ENCODE peak calls at places on chromosomes 12 and 14, in six cellular contexts. One of them, this sample, is unnamed. For H3K27me3, the result is how much of the 10 kb centered on the place peaks cover.

GRCh38 chr12:91630118-91630517 is 447.5 kb upstream of the DCN start:
- DNase-seq in heart right ventricle: no peak
- DNase-seq in psoas muscle: no peak
- DNase-seq in Caco-2: no peak
- DNase-seq in WERI-Rb-1: peak
- DNase-seq in breast epithelium: no peak
- DNase-seq in this sample: no peak

GRCh38 chr12:18140969-18141368 is 51.0 kb upstream of the RERGL start:
- DNase-seq in breast epithelium: no peak
- DNase-seq in WERI-Rb-1: no peak
- DNase-seq in psoas muscle: no peak
- DNase-seq in heart right ventricle: no peak
- DNase-seq in Caco-2: no peak
- DNase-seq in this sample: no peak

GRCh38 chr14:31025335-31026075 is at the start of gene AP4S1:
- DNase-seq in WERI-Rb-1: peak
- DNase-seq in psoas muscle: peak
- DNase-seq in Caco-2: peak
- DNase-seq in heart right ventricle: peak
- DNase-seq in breast epithelium: peak
- DNase-seq in this sample: peak

GRCh38 chr14:85443001-85443400 is 86.9 kb upstream of the FLRT2 start:
- DNase-seq in Caco-2: no peak
- DNase-seq in WERI-Rb-1: no peak
- DNase-seq in breast epithelium: no peak
- DNase-seq in heart right ventricle: no peak
- DNase-seq in psoas muscle: no peak
- DNase-seq in this sample: no peak

GRCh38 chr12:95118138-95118787 is 44.8 kb upstream of the NR2C1 start:
- DNase-seq in heart right ventricle: no peak
- DNase-seq in psoas muscle: no peak
- DNase-seq in breast epithelium: no peak
- DNase-seq in Caco-2: no peak
- DNase-seq in WERI-Rb-1: no peak
- DNase-seq in this sample: no peak

GRCh38 chr12:123807670-123808069 is 45.6 kb downstream of the DNAH10 start:
- DNase-seq in Caco-2: no peak
- DNase-seq in heart right ventricle: no peak
- DNase-seq in psoas muscle: no peak
- DNase-seq in WERI-Rb-1: no peak
- DNase-seq in breast epithelium: no peak
- DNase-seq in this sample: no peak

GRCh38 chr14:36402867-36403266 is 82.4 kb upstream of the MBIP start:
- DNase-seq in psoas muscle: no peak
- DNase-seq in heart right ventricle: no peak
- DNase-seq in breast epithelium: no peak
- DNase-seq in Caco-2: no peak
- DNase-seq in WERI-Rb-1: no peak
- DNase-seq in this sample: no peak

GRCh38 chr14:81571437-81571836 is 37.8 kb upstream of the SEL1L start:
- DNase-seq in Caco-2: no peak
- DNase-seq in psoas muscle: no peak
- DNase-seq in WERI-Rb-1: no peak
- DNase-seq in heart right ventricle: no peak
- DNase-seq in breast epithelium: no peak
- DNase-seq in this sample: no peak

GRCh38 chr14:46571970-46572369 is 79.6 kb downstream of the RPL10L start:
- DNase-seq in psoas muscle: no peak
- DNase-seq in heart right ventricle: no peak
- DNase-seq in WERI-Rb-1: no peak
- DNase-seq in Caco-2: no peak
- DNase-seq in breast epithelium: no peak
- DNase-seq in this sample: no peak

GRCh38 chr12:108400060-108400459 is 60.9 kb upstream of the CMKLR1 start:
- DNase-seq in Caco-2: no peak
- DNase-seq in breast epithelium: no peak
- DNase-seq in heart right ventricle: no peak
- DNase-seq in WERI-Rb-1: no peak
- DNase-seq in psoas muscle: no peak
- DNase-seq in this sample: peak

GRCh38 chr12:104177336-104177662 is 38.3 kb upstream of the TXNRD1 start:
- DNase-seq in psoas muscle: no peak
- DNase-seq in breast epithelium: no peak
- DNase-seq in heart right ventricle: no peak
- DNase-seq in Caco-2: no peak
- DNase-seq in WERI-Rb-1: no peak
- DNase-seq in this sample: no peak

GRCh38 chr14:22865424-22866215 is 5.9 kb upstream of the LRP10 start:
- DNase-seq in WERI-Rb-1: no peak
- DNase-seq in psoas muscle: no peak
- DNase-seq in heart right ventricle: no peak
- DNase-seq in Caco-2: peak
- DNase-seq in breast epithelium: no peak
- DNase-seq in this sample: peak

GRCh38 chr12:117714203-117714602 is 254.6 kb downstream of the KSR2 start:
- DNase-seq in WERI-Rb-1: no peak
- DNase-seq in breast epithelium: no peak
- DNase-seq in Caco-2: peak
- DNase-seq in psoas muscle: no peak
- DNase-seq in heart right ventricle: no peak
- DNase-seq in this sample: peak

GRCh38 chr14:80636071-80636470 is 305.5 kb downstream of the CEP128 start:
- DNase-seq in psoas muscle: no peak
- DNase-seq in Caco-2: no peak
- DNase-seq in WERI-Rb-1: no peak
- DNase-seq in breast epithelium: no peak
- DNase-seq in heart right ventricle: no peak
- DNase-seq in this sample: no peak

GRCh38 chr12:88339254-88339949 is 197.3 kb downstream of the TMTC3 start:
- DNase-seq in Caco-2: no peak
- DNase-seq in psoas muscle: no peak
- DNase-seq in WERI-Rb-1: no peak
- DNase-seq in heart right ventricle: no peak
- DNase-seq in breast epithelium: no peak
- DNase-seq in this sample: no peak

GRCh38 chr14:53295985-53296582 is 143.0 kb upstream of the DDHD1 start:
- DNase-seq in Caco-2: peak
- DNase-seq in psoas muscle: no peak
- DNase-seq in heart right ventricle: no peak
- DNase-seq in WERI-Rb-1: no peak
- DNase-seq in breast epithelium: no peak
- DNase-seq in this sample: peak

GRCh38 chr14:96148631-96149030 is 56.0 kb upstream of the BDKRB2 start:
- DNase-seq in breast epithelium: no peak
- DNase-seq in WERI-Rb-1: no peak
- DNase-seq in heart right ventricle: no peak
- DNase-seq in psoas muscle: no peak
- DNase-seq in Caco-2: no peak
- DNase-seq in this sample: no peak

GRCh38 chr12:62841841-62842240 is 93.1 kb downstream of the PPM1H start:
- DNase-seq in heart right ventricle: no peak
- DNase-seq in WERI-Rb-1: no peak
- DNase-seq in breast epithelium: no peak
- DNase-seq in Caco-2: no peak
- DNase-seq in psoas muscle: no peak
- DNase-seq in this sample: no peak

GRCh38 chr12:122356192-122356635 is 66.3 kb downstream of the CLIP1 start:
- DNase-seq in breast epithelium: no peak
- DNase-seq in heart right ventricle: no peak
- DNase-seq in psoas muscle: no peak
- DNase-seq in WERI-Rb-1: peak
- DNase-seq in Caco-2: peak
- DNase-seq in this sample: peak

GRCh38 chr14:102183922-102184677 is 44.4 kb downstream of the WDR20 start:
- DNase-seq in WERI-Rb-1: no peak
- DNase-seq in breast epithelium: no peak
- DNase-seq in psoas muscle: no peak
- DNase-seq in Caco-2: no peak
- DNase-seq in heart right ventricle: no peak
- DNase-seq in this sample: peak

GRCh38 chr12:57872362-57872761 is 25.8 kb upstream of the CTDSP2 start:
- DNase-seq in Caco-2: no peak
- DNase-seq in psoas muscle: no peak
- DNase-seq in breast epithelium: no peak
- DNase-seq in WERI-Rb-1: no peak
- DNase-seq in heart right ventricle: no peak
- DNase-seq in this sample: no peak

GRCh38 chr12:51972424-51972812 is 20.9 kb downstream of the ACVR1B start:
- DNase-seq in breast epithelium: no peak
- DNase-seq in psoas muscle: no peak
- DNase-seq in WERI-Rb-1: no peak
- DNase-seq in heart right ventricle: no peak
- DNase-seq in Caco-2: no peak
- DNase-seq in this sample: no peak

GRCh38 chr12:117643971-117644370 is 282.5 kb upstream of the NOS1 start:
- DNase-seq in heart right ventricle: no peak
- DNase-seq in breast epithelium: no peak
- DNase-seq in Caco-2: no peak
- DNase-seq in WERI-Rb-1: peak
- DNase-seq in psoas muscle: no peak
- DNase-seq in this sample: no peak

GRCh38 chr12:18690653-18691052 is 47.2 kb downstream of the PLCZ1 start:
- DNase-seq in breast epithelium: no peak
- DNase-seq in WERI-Rb-1: no peak
- DNase-seq in Caco-2: no peak
- DNase-seq in psoas muscle: no peak
- DNase-seq in heart right ventricle: no peak
- DNase-seq in this sample: no peak

GRCh38 chr12:43957732-43958131 is 121.9 kb downstream of the TMEM117 start:
- DNase-seq in breast epithelium: no peak
- DNase-seq in heart right ventricle: no peak
- DNase-seq in WERI-Rb-1: peak
- DNase-seq in psoas muscle: no peak
- DNase-seq in Caco-2: peak
- DNase-seq in this sample: peak

GRCh38 chr12:65490193-65490592 is 211.7 kb downstream of the MSRB3 start:
- DNase-seq in psoas muscle: no peak
- DNase-seq in breast epithelium: no peak
- DNase-seq in Caco-2: no peak
- DNase-seq in WERI-Rb-1: no peak
- DNase-seq in heart right ventricle: no peak
- DNase-seq in this sample: no peak

GRCh38 chr12:131829351-131829794 is 1.2 kb downstream of the MMP17 start:
- DNase-seq in heart right ventricle: no peak
- DNase-seq in psoas muscle: no peak
- DNase-seq in breast epithelium: no peak
- DNase-seq in WERI-Rb-1: no peak
- DNase-seq in Caco-2: no peak
- DNase-seq in this sample: no peak

GRCh38 chr12:2301531-2302461 is 249.0 kb downstream of the CACNA1C start:
- DNase-seq in Caco-2: no peak
- DNase-seq in breast epithelium: no peak
- DNase-seq in psoas muscle: no peak
- DNase-seq in heart right ventricle: peak
- DNase-seq in WERI-Rb-1: no peak
- DNase-seq in this sample: no peak

GRCh38 chr12:81668475-81668874 is 90.7 kb downstream of the PPFIA2 start:
- DNase-seq in heart right ventricle: no peak
- DNase-seq in WERI-Rb-1: no peak
- DNase-seq in psoas muscle: no peak
- DNase-seq in breast epithelium: no peak
- DNase-seq in Caco-2: no peak
- DNase-seq in this sample: no peak

GRCh38 chr12:53777412-53777811 is 25.6 kb upstream of the CISTR start:
- DNase-seq in Caco-2: no peak
- DNase-seq in WERI-Rb-1: no peak
- DNase-seq in heart right ventricle: no peak
- DNase-seq in psoas muscle: no peak
- DNase-seq in breast epithelium: no peak
- DNase-seq in this sample: no peak
- H3K27me3 ChIP-seq in Caco-2: under half
- H3K27me3 ChIP-seq in WERI-Rb-1: under half
- H3K27me3 ChIP-seq in heart right ventricle: under half
- H3K27me3 ChIP-seq in psoas muscle: under half
- H3K27me3 ChIP-seq in breast epithelium: under half
- H3K27me3 ChIP-seq in this sample: under half

GRCh38 chr14:35335388-35336092 is 43.4 kb downstream of the PSMA6 start:
- DNase-seq in Caco-2: no peak
- DNase-seq in psoas muscle: peak
- DNase-seq in WERI-Rb-1: no peak
- DNase-seq in breast epithelium: no peak
- DNase-seq in heart right ventricle: peak
- DNase-seq in this sample: no peak
- H3K4me3 ChIP-seq in Caco-2: no peak
- H3K4me3 ChIP-seq in psoas muscle: no peak
- H3K4me3 ChIP-seq in WERI-Rb-1: no peak
- H3K4me3 ChIP-seq in breast epithelium: no peak
- H3K4me3 ChIP-seq in heart right ventricle: no peak
- H3K4me3 ChIP-seq in this sample: no peak

DNA sequence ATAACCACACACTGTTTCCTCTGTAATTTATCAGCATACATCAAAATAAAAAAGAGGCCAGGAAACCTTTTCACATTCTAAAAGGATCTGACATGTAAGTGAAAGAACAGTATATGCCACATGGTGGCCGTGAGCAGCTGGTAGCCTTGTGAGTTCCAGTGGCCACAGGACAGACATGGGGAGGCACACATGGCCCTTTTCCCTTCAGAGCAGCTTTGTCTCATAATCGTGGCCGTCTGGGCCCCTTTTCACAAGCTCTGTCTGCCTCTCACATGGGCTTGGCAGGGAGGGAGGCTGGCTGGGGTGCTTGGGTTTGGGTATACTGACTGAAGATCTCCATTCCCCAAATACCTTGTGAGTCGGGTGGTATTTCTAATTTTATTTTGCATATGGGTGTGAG is 1.5 kb upstream of the ZDHHC22 start:
- DNase-seq in heart right ventricle: no peak
- DNase-seq in WERI-Rb-1: peak
- DNase-seq in Caco-2: no peak
- DNase-seq in breast epithelium: no peak
- DNase-seq in psoas muscle: no peak
- DNase-seq in this sample: no peak
- H3K27me3 ChIP-seq in heart right ventricle: half or more
- H3K27me3 ChIP-seq in WERI-Rb-1: under half
- H3K27me3 ChIP-seq in Caco-2: under half
- H3K27me3 ChIP-seq in breast epithelium: under half
- H3K27me3 ChIP-seq in psoas muscle: half or more
- H3K27me3 ChIP-seq in this sample: under half

GRCh38 chr12:22624573-22624907 is 431 bp upstream of the ETNK1 start:
- DNase-seq in Caco-2: no peak
- DNase-seq in heart right ventricle: no peak
- DNase-seq in psoas muscle: no peak
- DNase-seq in breast epithelium: no peak
- DNase-seq in WERI-Rb-1: no peak
- DNase-seq in this sample: no peak

GRCh38 chr12:22627351-22627750 is 2.4 kb downstream of the ETNK1 start:
- DNase-seq in Caco-2: no peak
- DNase-seq in heart right ventricle: no peak
- DNase-seq in breast epithelium: no peak
- DNase-seq in WERI-Rb-1: no peak
- DNase-seq in psoas muscle: no peak
- DNase-seq in this sample: no peak

GRCh38 chr12:22626429-22626828 is 1.5 kb downstream of the ETNK1 start:
- DNase-seq in psoas muscle: no peak
- DNase-seq in heart right ventricle: no peak
- DNase-seq in breast epithelium: no peak
- DNase-seq in Caco-2: no peak
- DNase-seq in WERI-Rb-1: no peak
- DNase-seq in this sample: peak

GRCh38 chr12:22625671-22626251 is 790 bp downstream of the ETNK1 start:
- DNase-seq in WERI-Rb-1: peak
- DNase-seq in Caco-2: peak
- DNase-seq in breast epithelium: peak
- DNase-seq in heart right ventricle: no peak
- DNase-seq in psoas muscle: no peak
- DNase-seq in this sample: peak

GRCh38 chr12:22624908-22625646 is at the start of gene ETNK1:
- DNase-seq in WERI-Rb-1: peak
- DNase-seq in psoas muscle: peak
- DNase-seq in Caco-2: peak
- DNase-seq in heart right ventricle: peak
- DNase-seq in breast epithelium: peak
- DNase-seq in this sample: peak
- H3K4me3 ChIP-seq in WERI-Rb-1: peak
- H3K4me3 ChIP-seq in psoas muscle: peak
- H3K4me3 ChIP-seq in Caco-2: peak
- H3K4me3 ChIP-seq in heart right ventricle: peak
- H3K4me3 ChIP-seq in breast epithelium: peak
- H3K4me3 ChIP-seq in this sample: peak